ENCODE peak calls at places on chromosomes 2 and 18, in nine cellular contexts. A, U, E, F, W, D, O, C and P are unnamed samples.

GRCh38 chr2:197931661-197932312 is 127.4 kb downstream of the PLCL1 start:
- DNase-seq in A (peak), U (no peak), E (no peak), F (no peak), W (no peak), D (no peak), O (peak), C (no peak), P (peak)

GRCh38 chr2:36451512-36451911 is 95.9 kb downstream of the CRIM1 start:
- DNase-seq in A (no peak), U (no peak), E (no peak), F (no peak), W (no peak), D (no peak), O (peak), C (no peak), P (no peak)

GRCh38 chr2:238449909-238450417 is 23.2 kb downstream of the ASB1 start:
- DNase-seq in A (peak), U (no peak), E (no peak), F (no peak), W (no peak), D (no peak), O (peak), C (no peak), P (peak)

GRCh38 chr18:9988665-9989064 is 74.8 kb downstream of the VAPA start:
- DNase-seq in A (no peak), U (no peak), E (no peak), F (no peak), W (no peak), D (no peak), O (no peak), C (no peak), P (no peak)

GRCh38 chr2:156779416-156780117 is 343.4 kb downstream of the GPD2 start:
- DNase-seq in A (no peak), U (no peak), E (peak), F (no peak), W (no peak), D (no peak), O (no peak), C (no peak), P (no peak)

GRCh38 chr2:74327205-74327604 is 16.0 kb downstream of the SLC4A5 start:
- DNase-seq in A (no peak), U (no peak), E (no peak), F (no peak), W (peak), D (no peak), O (no peak), C (no peak), P (no peak)

GRCh38 chr18:44789704-44790103 is 109.0 kb downstream of the SETBP1 start:
- DNase-seq in A (peak), U (no peak), E (no peak), F (peak), W (peak), D (no peak), O (peak), C (peak), P (peak)

GRCh38 chr2:237091779-237092436 is 6.2 kb downstream of the COPS8 start:
- DNase-seq in A (peak), U (no peak), E (no peak), F (no peak), W (no peak), D (no peak), O (peak), C (peak), P (peak)

GRCh38 chr18:10015288-10015701 is 101.5 kb downstream of the VAPA start:
- DNase-seq in A (peak), U (no peak), E (no peak), F (no peak), W (no peak), D (no peak), O (peak), C (peak), P (peak)

GRCh38 chr2:204933735-204934361 is 388.6 kb downstream of the PARD3B start:
- DNase-seq in A (no peak), U (no peak), E (no peak), F (no peak), W (no peak), D (no peak), O (no peak), C (no peak), P (no peak)

GRCh38 chr2:67840460-67841068 is 222.2 kb downstream of the C1D start:
- DNase-seq in A (peak), U (no peak), E (peak), F (peak), W (peak), D (no peak), O (peak), C (peak), P (peak)